ENCODE peak calls at places on chromosomes 12 and 14, in eight cellular contexts. J is iPS-NIHi11; A is fibroblast of mammary gland; D is NAMALWA; M is stimulated activated naive CD8-positive, alpha-beta T cell treated with anti-CD3 and anti-CD28 coated beads, Interleukin-15, Interleukin-2, amounts not matched to agents 100 U/mL and 50 U/mL, for 24 hours; Z is IMR-90; G is transverse colon; Q is T-helper 2 cell treated with Interferon-gamma antibody and Interleukin-4, amounts not matched to agents 5 μg/mL and 100 μg/mL, for 36 hours. U is an unnamed sample.

GRCh38 chr14:67514203-67514607 is 18.9 kb upstream of the PLEKHH1 start:
- DNase-seq in J (no peak), A (no peak), D (no peak), M (no peak), Z (no peak), G (peak), Q (no peak), U (no peak)

GRCh38 chr12:116406529-116406928 is 129.0 kb upstream of the MED13L start:
- DNase-seq in J (peak), A (peak), D (no peak), M (no peak), Z (peak), G (peak), Q (no peak), U (no peak)

GRCh38 chr14:59305836-59306555 is 117.5 kb downstream of the DAAM1 start:
- DNase-seq in J (no peak), A (peak), D (no peak), M (no peak), Z (peak), G (no peak), Q (no peak), U (no peak)

GRCh38 chr14:75615200-75615599 is 36.8 kb downstream of the FLVCR2 start:
- DNase-seq in J (no peak), A (no peak), D (no peak), M (no peak), Z (no peak), G (no peak), Q (no peak), U (no peak)

GRCh38 chr14:77459072-77459723 is 1.3 kb downstream of the AHSA1 start:
- DNase-seq in J (peak), A (peak), D (peak), M (peak), Z (peak), G (peak), Q (peak), U (peak)

GRCh38 chr14:54594531-54594930 is 27.6 kb downstream of the SAMD4A start:
- DNase-seq in J (no peak), A (no peak), D (no peak), M (no peak), Z (no peak), G (no peak), Q (no peak), U (no peak)

GRCh38 chr12:55060970-55061543 is 41.3 kb downstream of the NEUROD4 start:
- DNase-seq in J (no peak), A (no peak), D (no peak), M (no peak), Z (no peak), G (no peak), Q (no peak), U (no peak)

GRCh38 chr14:69712637-69713088 is 54.3 kb upstream of the SRSF5 start:
- DNase-seq in J (no peak), A (no peak), D (no peak), M (no peak), Z (no peak), G (peak), Q (no peak), U (no peak)

GRCh38 chr12:48280572-48280971 is 70.1 kb downstream of the ZNF641 start:
- DNase-seq in J (no peak), A (no peak), D (no peak), M (no peak), Z (no peak), G (no peak), Q (no peak), U (no peak)

GRCh38 chr12:27673285-27673684 is 23.0 kb upstream of the REP15 start:
- DNase-seq in J (no peak), A (no peak), D (no peak), M (no peak), Z (no peak), G (no peak), Q (no peak), U (no peak)

GRCh38 chr12:93235881-93236280 is 141.8 kb upstream of the NUDT4 start:
- DNase-seq in J (no peak), A (no peak), D (no peak), M (no peak), Z (no peak), G (no peak), Q (no peak), U (no peak)

GRCh38 chr14:55131782-55132181 is 2.7 kb downstream of the LGALS3 start:
- DNase-seq in J (no peak), A (peak), D (no peak), M (no peak), Z (peak), G (peak), Q (no peak), U (no peak)

GRCh38 chr12:40054554-40055226 is 51.2 kb downstream of the SLC2A13 start:
- DNase-seq in J (no peak), A (peak), D (no peak), M (no peak), Z (peak), G (peak), Q (no peak), U (peak)

GRCh38 chr12:102174761-102175160 is 22.9 kb downstream of the PMCH start:
- DNase-seq in J (no peak), A (no peak), D (no peak), M (no peak), Z (no peak), G (no peak), Q (no peak), U (no peak)

GRCh38 chr12:90234455-90234854 is 525.8 kb upstream of the ATP2B1 start:
- DNase-seq in J (no peak), A (peak), D (no peak), M (no peak), Z (peak), G (no peak), Q (no peak), U (no peak)

GRCh38 chr14:94543450-94544123 is 17.7 kb upstream of the SERPINA4 start:
- DNase-seq in J (no peak), A (no peak), D (no peak), M (no peak), Z (no peak), G (no peak), Q (no peak), U (no peak)

GRCh38 chr12:116274552-116275375 is 2.7 kb downstream of the MED13L start:
- DNase-seq in J (no peak), A (no peak), D (no peak), M (no peak), Z (no peak), G (no peak), Q (no peak), U (no peak)

GRCh38 chr14:90576581-90576980 is 179.8 kb downstream of the CALM1 start:
- DNase-seq in J (no peak), A (peak), D (no peak), M (no peak), Z (peak), G (no peak), Q (no peak), U (no peak)

GRCh38 chr14:90536511-90537191 is 139.8 kb downstream of the CALM1 start:
- DNase-seq in J (no peak), A (no peak), D (no peak), M (no peak), Z (no peak), G (no peak), Q (no peak), U (peak)

GRCh38 chr14:105999361-106000028 is 473.1 kb downstream of the TMEM121 start:
- DNase-seq in J (no peak), A (peak), D (no peak), M (peak), Z (no peak), G (peak), Q (peak), U (no peak)

GRCh38 chr12:98478606-98479005 is 36.8 kb upstream of the TMPO start:
- DNase-seq in J (no peak), A (no peak), D (no peak), M (no peak), Z (no peak), G (no peak), Q (no peak), U (no peak)

GRCh38 chr12:45674181-45674580 is 55.3 kb upstream of the ARID2 start:
- DNase-seq in J (no peak), A (peak), D (no peak), M (no peak), Z (peak), G (no peak), Q (no peak), U (no peak)

GRCh38 chr12:5796171-5797091 is 148.6 kb downstream of the ANO2 start:
- DNase-seq in J (peak), A (no peak), D (peak), M (peak), Z (peak), G (peak), Q (no peak), U (no peak)

GRCh38 chr12:53207042-53207441 is at the start of gene ITGB7:
- DNase-seq in J (no peak), A (no peak), D (peak), M (peak), Z (no peak), G (peak), Q (peak), U (no peak)

GRCh38 chr12:65279387-65280112 is 1.1 kb downstream of the MSRB3 start:
- DNase-seq in J (no peak), A (peak), D (no peak), M (no peak), Z (peak), G (no peak), Q (no peak), U (no peak)

GRCh38 chr12:121287267-121287954 is 9.1 kb downstream of the CAMKK2 start:
- DNase-seq in J (no peak), A (peak), D (no peak), M (no peak), Z (peak), G (no peak), Q (no peak), U (no peak)

GRCh38 chr12:102062419-102062806 is 622 bp upstream of the WASHC3 start:
- DNase-seq in J (no peak), A (no peak), D (no peak), M (no peak), Z (no peak), G (no peak), Q (no peak), U (no peak)

GRCh38 chr12:46364777-46365580 is 7.6 kb downstream of the SLC38A2 start:
- DNase-seq in J (no peak), A (peak), D (peak), M (no peak), Z (peak), G (peak), Q (no peak), U (peak)

GRCh38 chr14:99476864-99477263 is 3.8 kb downstream of the SETD3 start:
- DNase-seq in J (no peak), A (peak), D (no peak), M (no peak), Z (peak), G (no peak), Q (no peak), U (peak)

GRCh38 chr12:851913-852312 is 97.6 kb downstream of the RAD52 start:
- DNase-seq in J (no peak), A (peak), D (no peak), M (no peak), Z (peak), G (no peak), Q (no peak), U (no peak)

GRCh38 chr12:116466536-116466935 is 92.6 kb upstream of the MAP1LC3B2 start:
- DNase-seq in J (no peak), A (no peak), D (no peak), M (no peak), Z (peak), G (no peak), Q (no peak), U (peak)

GRCh38 chr12:103743788-103744187 is 97.2 kb downstream of the NT5DC3 start:
- DNase-seq in J (no peak), A (no peak), D (no peak), M (no peak), Z (no peak), G (no peak), Q (no peak), U (no peak)

GRCh38 chr12:83172441-83172840 is 485.7 kb downstream of the TMTC2 start:
- DNase-seq in J (no peak), A (no peak), D (no peak), M (no peak), Z (no peak), G (no peak), Q (no peak), U (no peak)

GRCh38 chr14:37585971-37586759 is 8.9 kb downstream of the FOXA1 start:
- DNase-seq in J (no peak), A (no peak), D (no peak), M (no peak), Z (no peak), G (no peak), Q (no peak), U (no peak)